ENCODE peak calls at places on chromosomes 1 and 21, in five cellular contexts. L is NCI-H524 treated with DMSO at 0.1 percent for 48 hours, S is pancreas, N is caudate nucleus, P is left ventricle myocardium superior. H is an unnamed sample.

GRCh38 chr1:159071970-159072582 is 4.5 kb downstream of the AIM2 start:
- DNase-seq in L (no peak), S (no peak), N (no peak), P (no peak), H (peak)

GRCh38 chr1:41382531-41383090 is 21.4 kb downstream of the FOXO6 start:
- DNase-seq in L (no peak), S (no peak), N (no peak), P (peak), H (no peak)

GRCh38 chr1:205576805-205577761 is 54.7 kb downstream of the ELK4 start:
- DNase-seq in L (no peak), S (no peak), N (no peak), P (no peak), H (no peak)

GRCh38 chr1:245986404-245987221 is 520.5 kb downstream of the SMYD3 start:
- DNase-seq in L (no peak), S (no peak), N (no peak), P (no peak), H (no peak)

GRCh38 chr1:116738673-116739370 is 15.4 kb upstream of the CD2 start:
- DNase-seq in L (no peak), S (no peak), N (no peak), P (no peak), H (no peak)

GRCh38 chr1:148309940-148310500 is 157.9 kb upstream of the NBPF11 start:
- DNase-seq in L (no peak), S (no peak), N (no peak), P (no peak), H (no peak)

GRCh38 chr21:41316641-41317392 is at the start of gene FAM3B:
- DNase-seq in L (no peak), S (peak), N (no peak), P (no peak), H (no peak)

GRCh38 chr1:240405751-240406150 is 206.2 kb downstream of the GREM2 start:
- DNase-seq in L (no peak), S (no peak), N (no peak), P (no peak), H (no peak)

GRCh38 chr1:3864884-3865283 is 7.6 kb downstream of the DFFB start:
- DNase-seq in L (no peak), S (no peak), N (no peak), P (no peak), H (no peak)

GRCh38 chr1:109116286-109116685 is 2.4 kb downstream of the ELAPOR1 start:
- DNase-seq in L (no peak), S (peak), N (no peak), P (no peak), H (no peak)

GRCh38 chr1:54558434-54559030 is 10.5 kb downstream of the ACOT11 start:
- DNase-seq in L (no peak), S (no peak), N (no peak), P (no peak), H (peak)

GRCh38 chr1:17485280-17485679 is 45.8 kb upstream of the RCC2 start:
- DNase-seq in L (no peak), S (no peak), N (no peak), P (no peak), H (no peak)

GRCh38 chr1:240663160-240663879 is 51.4 kb upstream of the GREM2 start:
- DNase-seq in L (no peak), S (no peak), N (no peak), P (no peak), H (no peak)

GRCh38 chr1:21966247-21967000 is 10.4 kb upstream of the CELA3B start:
- DNase-seq in L (no peak), S (no peak), N (no peak), P (no peak), H (no peak)

GRCh38 chr1:195075973-195076372 is 1532.3 kb downstream of the KCNT2 start:
- DNase-seq in L (no peak), S (no peak), N (no peak), P (no peak), H (no peak)

GRCh38 chr1:63645301-63645700 is 52.1 kb downstream of the PGM1 start:
- DNase-seq in L (no peak), S (no peak), N (no peak), P (no peak), H (no peak)

GRCh38 chr21:41817228-41817627 is 50.4 kb upstream of the RIPK4 start:
- DNase-seq in L (peak), S (peak), N (no peak), P (peak), H (no peak)

GRCh38 chr1:109040627-109041613 is 982 bp downstream of the WDR47 start:
- DNase-seq in L (no peak), S (no peak), N (no peak), P (peak), H (no peak)

GRCh38 chr1:119367332-119368124 is 1.1 kb upstream of the HAO2 start:
- DNase-seq in L (no peak), S (no peak), N (no peak), P (no peak), H (no peak)

GRCh38 chr1:31645274-31645568 is 545 bp upstream of the PEF1 start:
- DNase-seq in L (no peak), S (no peak), N (no peak), P (peak), H (no peak)

GRCh38 chr1:174074757-174075156 is 52.6 kb upstream of the RC3H1 start:
- DNase-seq in L (no peak), S (no peak), N (no peak), P (no peak), H (no peak)

GRCh38 chr21:39003982-39004775 is 179.1 kb downstream of the PSMG1 start:
- DNase-seq in L (no peak), S (no peak), N (no peak), P (no peak), H (no peak)

GRCh38 chr1:53559854-53560571 is 100.8 kb downstream of the DMRTB1 start:
- DNase-seq in L (no peak), S (no peak), N (no peak), P (no peak), H (no peak)

GRCh38 chr1:184499626-184500025 is 112.8 kb downstream of the C1orf21 start:
- DNase-seq in L (no peak), S (no peak), N (no peak), P (no peak), H (no peak)

GRCh38 chr1:159800177-159800935 is 1.8 kb upstream of the FCRL6 start:
- DNase-seq in L (no peak), S (no peak), N (no peak), P (no peak), H (no peak)

GRCh38 chr21:24260751-24261150 is 1346.5 kb downstream of the MRPL39 start:
- DNase-seq in L (no peak), S (no peak), N (no peak), P (no peak), H (no peak)

GRCh38 chr1:247357062-247357780 is 25.6 kb upstream of the ZNF496 start:
- DNase-seq in L (no peak), S (no peak), N (no peak), P (peak), H (no peak)

GRCh38 chr1:101683136-101683535 is 313.6 kb downstream of the OLFM3 start:
- DNase-seq in L (no peak), S (no peak), N (no peak), P (no peak), H (no peak)

GRCh38 chr1:203166192-203166940 is 9.3 kb downstream of the MYBPH start:
- DNase-seq in L (no peak), S (peak), N (no peak), P (peak), H (no peak)

GRCh38 chr1:7783178-7783711 is 846 bp upstream of the PER3 start:
- DNase-seq in L (peak), S (peak), N (no peak), P (peak), H (peak)

GRCh38 chr1:67689267-67690017 is 4.4 kb downstream of the GADD45A start:
- DNase-seq in L (no peak), S (no peak), N (no peak), P (no peak), H (no peak)

GRCh38 chr1:224879404-224879803 is 50.1 kb upstream of the DNAH14 start:
- DNase-seq in L (no peak), S (no peak), N (no peak), P (no peak), H (no peak)